ENCODE peak calls at places on chromosomes 7 and 10, in five cellular contexts. W is GM23338, J is SK-N-SH, B is PC-3, R is osteoblast. S is an unnamed sample.

GRCh38 chr7:158085741-158086695 is 501.6 kb downstream of the PTPRN2 start:
- DNase-seq in B (no peak), W (no peak), R (no peak), J (peak; percentile 89), S (no peak)

GRCh38 chr10:34216348-34216908 is 598.7 kb downstream of the PARD3 start:
- DNase-seq in B (no peak), W (no peak), J (peak; percentile 62), R (no peak), S (no peak)

GRCh38 chr7:129373651-129374428 is 60.4 kb upstream of the STRIP2 start:
- DNase-seq in B (no peak), J (no peak), W (no peak), R (no peak), S (no peak)

GRCh38 chr10:70935631-70936030 is 47.3 kb upstream of the PCBD1 start:
- DNase-seq in J (no peak), R (peak; percentile 46), W (no peak), B (no peak), S (no peak)

GRCh38 chr7:824664-825063 is 7.6 kb upstream of the SUN1 start:
- DNase-seq in J (no peak), R (no peak), W (no peak), B (no peak), S (no peak)

GRCh38 chr7:129095258-129095657 is 40.3 kb upstream of the TNPO3 start:
- DNase-seq in J (no peak), B (no peak), R (no peak), W (no peak), S (no peak)

GRCh38 chr10:70348228-70348850 is 34.1 kb downstream of the LRRC20 start:
- DNase-seq in W (peak; percentile 77), B (peak; percentile 82), R (no peak), J (peak; percentile 60), S (peak; percentile 49)

GRCh38 chr7:142469653-142470335 is 211.9 kb upstream of the PRSS58 start:
- DNase-seq in J (no peak), B (no peak), R (no peak), W (no peak), S (no peak)

GRCh38 chr7:46583606-46584005 is 662.5 kb upstream of the IGFBP3 start:
- DNase-seq in R (no peak), B (peak; percentile 67), W (no peak), J (no peak), S (peak; percentile 58)

GRCh38 chr7:134737561-134738353 is 41.7 kb upstream of the CALD1 start:
- DNase-seq in B (no peak), J (no peak), R (no peak), W (no peak), S (peak; percentile 38)

GRCh38 chr7:66627151-66627681 is 1.5 kb upstream of the KCTD7 start:
- DNase-seq in W (no peak), J (peak; percentile 81), R (peak; percentile 49), B (no peak), S (peak; percentile 78)

GRCh38 chr7:137953692-137954470 is 48.0 kb downstream of the CREB3L2 start:
- DNase-seq in R (no peak), B (peak; percentile 75), W (peak; percentile 74), J (no peak), S (peak; percentile 82)

GRCh38 chr7:36115448-36116321 is 37.4 kb upstream of the EEPD1 start:
- DNase-seq in W (no peak), R (peak; percentile 89), J (peak; percentile 80), B (peak; percentile 97), S (peak; percentile 97)

GRCh38 chr10:112631501-112632410 is 184.7 kb downstream of the VTI1A start:
- DNase-seq in R (no peak), W (no peak), J (no peak), B (no peak), S (no peak)

GRCh38 chr7:6430271-6430940 is 17.3 kb downstream of the DAGLB start:
- DNase-seq in J (peak; percentile 67), W (peak; percentile 59), R (peak; percentile 92), B (no peak), S (peak; percentile 65)

GRCh38 chr7:47600199-47601118 is 18.5 kb upstream of the TNS3 start:
- DNase-seq in W (no peak), B (peak; percentile 85), J (no peak), R (peak; percentile 92), S (peak; percentile 84)

GRCh38 chr10:67924136-67924535 is 39.7 kb downstream of the SIRT1 start:
- DNase-seq in W (no peak), J (no peak), R (no peak), B (peak; percentile 61), S (no peak)

GRCh38 chr10:67921065-67921464 is 36.6 kb downstream of the SIRT1 start:
- DNase-seq in B (no peak), W (no peak), R (no peak), J (no peak), S (no peak)

GRCh38 chr10:67925449-67926005 is 41.1 kb downstream of the SIRT1 start:
- DNase-seq in W (no peak), J (no peak), R (peak; percentile 69), B (peak; percentile 60), S (no peak)

GRCh38 chr10:67926956-67927355 is 42.5 kb downstream of the SIRT1 start:
- DNase-seq in B (no peak), J (no peak), R (no peak), W (no peak), S (peak; percentile 32)

DNA sequence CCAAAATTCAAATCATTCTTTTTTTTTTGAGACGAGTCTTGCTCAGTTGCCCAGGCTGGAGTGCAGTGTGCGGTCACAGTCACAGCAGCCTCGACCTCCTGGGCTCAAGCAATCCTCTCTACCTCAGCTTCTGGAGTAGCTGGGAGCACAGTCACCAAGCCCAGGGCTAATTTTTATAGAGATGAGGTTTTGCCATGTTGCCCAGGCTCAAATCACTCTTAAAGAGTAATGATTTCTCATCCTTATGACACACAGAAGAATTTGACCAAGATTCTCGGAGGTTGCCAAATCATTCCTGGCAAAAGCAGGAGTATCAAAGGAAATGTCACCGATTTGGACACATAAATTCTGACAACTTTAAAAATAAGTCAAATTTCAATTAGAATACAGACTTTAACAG is 39.1 kb downstream of the SIRT1 start:
- DNase-seq in R (no peak), B (peak; percentile 76), W (no peak), J (no peak), S (no peak)
- H3K36me3 ChIP-seq in R (peaks cover 74% of the 10 kb centered on the region), B (peaks cover 29% of the 10 kb centered on the region), W (no peaks in the 10 kb centered on the region), J (peaks cover 56% of the 10 kb centered on the region), S (peaks cover 5% of the 10 kb centered on the region)

GRCh38 chr10:132201111-132201989 is 14.6 kb downstream of the DPYSL4 start:
- DNase-seq in R (peak; percentile 90), J (no peak), W (no peak), B (no peak), S (no peak)

GRCh38 chr10:132204078-132204780 is 17.5 kb downstream of the DPYSL4 start:
- DNase-seq in W (no peak), J (no peak), B (no peak), R (peak; percentile 90), S (no peak)

GRCh38 chr10:132202070-132202970 is 15.6 kb downstream of the DPYSL4 start:
- DNase-seq in B (no peak), R (peak; percentile 81), W (no peak), J (no peak), S (no peak)

GRCh38 chr10:132204781-132205473 is 18.2 kb downstream of the DPYSL4 start:
- DNase-seq in J (no peak), W (peak; percentile 25), R (peak; percentile 68), B (no peak), S (no peak)

DNA sequence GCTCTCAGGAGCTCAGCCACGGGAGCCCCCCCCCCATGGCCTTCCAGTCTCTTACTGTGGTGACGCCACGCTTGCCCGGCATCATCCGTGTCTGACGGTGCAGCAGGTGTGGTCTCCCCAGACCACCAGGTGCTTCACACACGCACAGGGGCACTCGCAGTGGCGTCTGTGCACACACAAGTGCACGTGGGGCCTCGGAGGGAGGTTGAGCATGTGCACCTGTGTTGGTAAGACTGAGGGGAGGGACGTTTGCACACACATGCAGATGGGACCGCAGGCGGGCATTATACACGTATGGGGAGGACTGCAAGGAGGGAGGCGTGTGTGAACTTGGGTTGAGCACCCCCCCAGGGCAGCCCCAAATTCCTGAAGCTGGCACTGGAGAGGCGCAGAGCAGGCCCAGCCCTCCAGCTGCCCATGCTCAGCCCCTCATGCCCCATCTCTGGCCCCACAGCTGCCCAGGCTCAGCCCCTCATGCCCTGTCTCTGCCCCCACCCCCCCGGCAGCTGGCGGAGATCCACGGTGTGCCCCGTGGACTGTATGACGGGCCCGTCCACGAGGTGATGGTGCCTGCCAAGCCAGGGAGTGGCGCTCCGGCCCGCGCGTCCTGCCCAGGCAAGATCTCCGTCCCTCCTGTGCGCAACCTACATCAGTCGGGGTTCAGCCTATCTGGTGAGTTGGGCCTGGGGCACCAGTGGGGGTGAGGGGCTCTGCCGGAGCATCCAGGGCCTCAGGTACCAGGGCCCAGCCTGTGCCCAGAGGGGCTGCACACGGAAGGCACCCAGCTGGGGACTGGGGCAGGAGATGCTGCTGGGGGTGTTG is 16.7 kb downstream of the DPYSL4 start:
- DNase-seq in W (no peak), B (no peak), J (no peak), R (peak; percentile 83), S (no peak)
- H4K20me1 ChIP-seq in W (no peaks in the 10 kb centered on the region), B (no peaks in the 10 kb centered on the region), J (no peaks in the 10 kb centered on the region), R (no peaks in the 10 kb centered on the region), S (no peaks in the 10 kb centered on the region)

GRCh38 chr10:844552-844951 is 87.0 kb downstream of the LARP4B start:
- DNase-seq in J (no peak), W (no peak), B (no peak), R (no peak), S (peak; percentile 77)

GRCh38 chr10:845526-845925 is 86.0 kb downstream of the LARP4B start:
- DNase-seq in W (no peak), J (no peak), R (no peak), B (no peak), S (no peak)

GRCh38 chr10:841535-841934 is 90.0 kb downstream of the LARP4B start:
- DNase-seq in J (no peak), W (no peak), B (no peak), R (no peak), S (no peak)

GRCh38 chr10:843703-844102 is 87.8 kb downstream of the LARP4B start:
- DNase-seq in J (no peak), B (no peak), W (no peak), R (no peak), S (peak; percentile 67)

GRCh38 chr10:842795-843194 is 88.7 kb downstream of the LARP4B start:
- DNase-seq in B (no peak), R (no peak), J (no peak), W (no peak), S (no peak)
- H3K36me3 ChIP-seq in B (no peaks in the 10 kb centered on the region), R (peaks cover 43% of the 10 kb centered on the region), J (peaks cover 55% of the 10 kb centered on the region), W (peaks cover 19% of the 10 kb centered on the region), S (peaks cover 10% of the 10 kb centered on the region)

GRCh38 chr7:151122276-151122675 is 36.0 kb downstream of the AGAP3 start:
- DNase-seq in W (peak; percentile 51), J (no peak), R (no peak), B (no peak), S (no peak)

GRCh38 chr7:151119055-151119415 is 32.8 kb downstream of the AGAP3 start:
- DNase-seq in W (no peak), J (no peak), B (no peak), R (peak; percentile 71), S (no peak)

GRCh38 chr7:151119902-151120301 is 33.6 kb downstream of the AGAP3 start:
- DNase-seq in R (no peak), J (no peak), W (no peak), B (no peak), S (no peak)

GRCh38 chr7:151121380-151122170 is 35.3 kb downstream of the AGAP3 start:
- DNase-seq in B (no peak), R (peak; percentile 94), J (no peak), W (no peak), S (no peak)

DNA sequence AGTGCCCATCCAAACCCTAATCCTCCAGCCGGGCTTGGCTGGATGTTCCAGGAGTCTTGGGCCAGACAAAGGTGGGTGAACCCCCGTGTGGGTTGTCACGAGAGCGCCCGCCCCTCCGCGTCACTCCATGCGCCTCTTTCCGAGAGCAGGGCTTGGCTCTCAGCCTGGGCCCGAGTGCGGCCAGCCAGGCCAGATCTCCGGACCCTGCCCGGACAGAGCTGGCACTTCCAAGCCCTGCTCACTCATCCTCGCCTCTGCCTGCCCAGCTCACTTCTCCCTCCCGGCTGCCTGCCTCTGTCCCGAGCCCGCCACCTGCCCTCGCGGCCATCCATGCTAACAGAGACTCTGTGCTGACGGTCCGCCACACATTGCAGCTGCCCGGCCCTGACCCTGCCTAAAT is 34.6 kb downstream of the AGAP3 start:
- DNase-seq in B (no peak), W (no peak), R (no peak), J (no peak), S (no peak)
- H4K20me1 ChIP-seq in B (peaks cover 7% of the 10 kb centered on the region), W (peaks cover 33% of the 10 kb centered on the region), R (peaks cover 41% of the 10 kb centered on the region), J (peaks cover 38% of the 10 kb centered on the region), S (no peaks in the 10 kb centered on the region)

S was measured in fibroblast of lung.